ENCODE peak calls at places on chromosomes 12 and 14, in four cellular contexts. One of them, this sample, is unnamed.

GRCh38 chr12:124509300-124509675 is 58.1 kb downstream of the NCOR2 start:
- DNase-seq in right atrium auricular region: no peak
- DNase-seq in Peyer's patch: no peak
- DNase-seq in stomach: no peak
- DNase-seq in this sample: no peak

GRCh38 chr12:6277982-6278438 is 32.5 kb upstream of the PLEKHG6 start:
- DNase-seq in Peyer's patch: peak; percentile 31
- DNase-seq in stomach: peak; percentile 68
- DNase-seq in right atrium auricular region: no peak
- DNase-seq in this sample: no peak

GRCh38 chr14:88962356-88962755 is 137.9 kb downstream of the TTC8 start:
- DNase-seq in Peyer's patch: no peak
- DNase-seq in right atrium auricular region: no peak
- DNase-seq in stomach: no peak
- DNase-seq in this sample: no peak

GRCh38 chr12:92442782-92443181 is 260.0 kb upstream of the PLEKHG7 start:
- DNase-seq in stomach: no peak
- DNase-seq in Peyer's patch: no peak
- DNase-seq in right atrium auricular region: no peak
- DNase-seq in this sample: no peak

GRCh38 chr12:16604853-16605252 is 1.1 kb downstream of the LMO3 start:
- DNase-seq in Peyer's patch: no peak
- DNase-seq in stomach: no peak
- DNase-seq in right atrium auricular region: no peak
- DNase-seq in this sample: no peak

GRCh38 chr14:60753264-60754126 is 18.9 kb downstream of the MNAT1 start:
- DNase-seq in stomach: no peak
- DNase-seq in right atrium auricular region: no peak
- DNase-seq in Peyer's patch: peak; percentile 34
- DNase-seq in this sample: no peak

GRCh38 chr12:102427542-102427923 is 52.8 kb downstream of the IGF1 start:
- DNase-seq in right atrium auricular region: no peak
- DNase-seq in stomach: no peak
- DNase-seq in Peyer's patch: no peak
- DNase-seq in this sample: no peak

GRCh38 chr12:25135531-25136154 is 59.3 kb downstream of the DNAI7 start:
- DNase-seq in right atrium auricular region: no peak
- DNase-seq in Peyer's patch: no peak
- DNase-seq in stomach: no peak
- DNase-seq in this sample: peak; percentile 59

GRCh38 chr12:47079894-47080724 is at the start of gene AMIGO2:
- DNase-seq in Peyer's patch: peak; percentile 42
- DNase-seq in right atrium auricular region: peak; percentile 85
- DNase-seq in stomach: peak; percentile 36
- DNase-seq in this sample: peak; percentile 73

GRCh38 chr12:57620936-57621496 is 9.8 kb downstream of the ARHGEF25 start:
- DNase-seq in right atrium auricular region: no peak
- DNase-seq in stomach: no peak
- DNase-seq in Peyer's patch: no peak
- DNase-seq in this sample: peak; percentile 43

GRCh38 chr14:80992580-80992979 is 37.2 kb downstream of the TSHR start:
- DNase-seq in right atrium auricular region: no peak
- DNase-seq in Peyer's patch: no peak
- DNase-seq in stomach: no peak
- DNase-seq in this sample: no peak

GRCh38 chr14:50014809-50015208 is 101.6 kb downstream of the VCPKMT start:
- DNase-seq in stomach: no peak
- DNase-seq in right atrium auricular region: no peak
- DNase-seq in Peyer's patch: no peak
- DNase-seq in this sample: no peak

GRCh38 chr12:3537916-3538690 is 47.1 kb downstream of the PRMT8 start:
- DNase-seq in right atrium auricular region: no peak
- DNase-seq in Peyer's patch: no peak
- DNase-seq in stomach: no peak
- DNase-seq in this sample: no peak

GRCh38 chr14:91869556-91869955 is 2.2 kb upstream of the TC2N start:
- DNase-seq in Peyer's patch: no peak
- DNase-seq in stomach: no peak
- DNase-seq in right atrium auricular region: no peak
- DNase-seq in this sample: no peak

DNA sequence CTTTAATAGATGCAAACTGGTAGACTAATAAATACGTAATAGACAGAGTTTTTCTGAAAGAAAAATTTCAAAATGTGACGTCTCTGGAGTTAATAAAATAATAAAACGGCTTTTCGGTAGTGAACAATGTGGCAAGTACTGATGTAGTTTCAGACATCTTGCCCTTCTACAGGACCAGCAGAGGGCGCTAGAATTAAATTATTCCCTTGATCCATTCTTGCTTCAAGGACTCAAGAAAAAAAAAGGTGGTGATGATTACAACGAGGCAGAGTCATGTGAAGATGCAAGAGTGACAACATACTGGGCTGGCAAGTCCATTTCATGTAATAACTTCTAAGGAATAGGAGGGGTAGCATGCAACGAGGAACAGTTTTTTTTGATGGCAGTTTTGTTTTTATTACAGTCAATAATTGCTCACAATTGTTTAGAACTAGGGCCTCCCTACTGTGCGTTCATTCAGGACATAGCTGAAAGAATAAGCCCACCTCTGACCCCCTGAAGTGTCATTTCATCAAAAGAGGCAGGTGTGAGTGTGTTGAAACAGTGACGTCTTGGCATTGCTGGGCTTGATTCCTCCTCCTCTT is 101.0 kb upstream of the GZMB start:
- DNase-seq in Peyer's patch: no peak
- DNase-seq in right atrium auricular region: no peak
- DNase-seq in stomach: peak; percentile 30
- DNase-seq in this sample: no peak
- H3K27ac ChIP-seq in Peyer's patch: no peak overlapping the region
- H3K27ac ChIP-seq in right atrium auricular region: no peak overlapping the region
- H3K27ac ChIP-seq in stomach: no peak overlapping the region
- H3K27ac ChIP-seq in this sample: no peak overlapping the region

GRCh38 chr14:66758031-66758613 is 250.2 kb downstream of the GPHN start:
- DNase-seq in stomach: no peak
- DNase-seq in right atrium auricular region: no peak
- DNase-seq in Peyer's patch: no peak
- DNase-seq in this sample: no peak
- TF ChIP-seq CTCF in stomach: no peak
- TF ChIP-seq CTCF in right atrium auricular region: no peak
- TF ChIP-seq CTCF in Peyer's patch: no peak
- TF ChIP-seq CTCF in this sample: peak; percentile 15

GRCh38 chr12:50058743-50059312 is 1.4 kb downstream of the ASIC1 start:
- DNase-seq in right atrium auricular region: no peak
- DNase-seq in Peyer's patch: no peak
- DNase-seq in stomach: no peak
- DNase-seq in this sample: peak; percentile 47
- H3K4me3 ChIP-seq in right atrium auricular region: no peak overlapping the region
- H3K4me3 ChIP-seq in Peyer's patch: no peak overlapping the region
- H3K4me3 ChIP-seq in stomach: no peak overlapping the region
- H3K4me3 ChIP-seq in this sample: no peak overlapping the region

DNA sequence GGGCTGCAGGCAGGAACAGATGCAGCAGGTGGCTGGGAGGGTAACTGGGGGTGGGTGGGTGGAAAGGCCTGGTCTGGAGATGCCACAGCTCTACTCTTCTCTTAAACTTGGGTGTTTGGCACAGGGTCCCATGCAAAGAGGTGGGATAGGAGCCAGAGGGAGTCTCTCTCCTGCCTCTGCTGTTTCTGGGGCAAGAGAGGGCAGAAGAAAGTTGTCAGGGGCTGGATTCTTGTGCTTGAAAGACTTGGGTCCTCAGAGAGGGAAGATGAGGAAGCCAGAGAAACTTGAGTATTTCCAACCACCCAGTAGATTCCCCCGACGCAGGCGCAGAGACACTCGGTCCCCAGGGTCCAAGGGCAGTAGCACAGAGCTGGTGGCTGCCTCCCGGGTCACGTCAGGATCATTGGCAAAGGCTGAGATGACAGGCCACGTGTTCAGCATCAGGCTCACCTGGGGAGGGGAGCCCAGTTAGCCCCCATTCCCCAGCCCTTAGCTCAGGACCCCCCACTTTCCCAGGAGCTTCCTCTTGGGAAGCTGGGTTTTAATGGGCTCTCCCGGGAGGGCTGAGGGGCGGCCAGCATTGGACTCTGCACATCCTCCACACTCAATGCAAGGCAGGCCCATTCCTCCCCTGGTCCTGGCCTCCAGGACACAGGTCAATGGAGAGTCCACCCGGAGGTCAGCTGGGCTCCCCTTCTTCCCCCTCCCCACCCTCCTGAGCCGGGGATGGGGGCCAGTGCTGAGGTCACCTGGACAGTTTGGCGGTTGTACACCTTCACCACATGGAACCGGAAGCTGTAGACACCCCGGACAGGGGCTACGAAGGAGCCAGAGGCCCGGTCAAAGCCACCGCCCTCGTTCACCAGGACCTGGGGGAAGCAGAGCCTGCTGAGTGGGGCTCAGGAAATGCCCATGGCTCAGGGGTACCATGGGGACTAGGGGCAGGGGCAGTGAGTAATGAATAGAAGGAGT is 1.6 kb downstream of the CBLN3 start:
- DNase-seq in stomach: no peak
- DNase-seq in right atrium auricular region: no peak
- DNase-seq in Peyer's patch: no peak
- DNase-seq in this sample: no peak
- H3K27ac ChIP-seq in stomach: peak overlapping the region; percentile 98
- H3K27ac ChIP-seq in right atrium auricular region: no peak overlapping the region
- H3K27ac ChIP-seq in Peyer's patch: peak overlapping the region; percentile 99
- H3K27ac ChIP-seq in this sample: peak overlapping the region; percentile 72

GRCh38 chr12:45273717-45274271 is 57.9 kb downstream of the ANO6 start:
- DNase-seq in stomach: no peak
- DNase-seq in Peyer's patch: no peak
- DNase-seq in right atrium auricular region: peak; percentile 80
- DNase-seq in this sample: peak; percentile 68
- TF ChIP-seq CTCF in stomach: no peak
- TF ChIP-seq CTCF in Peyer's patch: no peak
- TF ChIP-seq CTCF in right atrium auricular region: no peak
- TF ChIP-seq CTCF in this sample: no peak

DNA sequence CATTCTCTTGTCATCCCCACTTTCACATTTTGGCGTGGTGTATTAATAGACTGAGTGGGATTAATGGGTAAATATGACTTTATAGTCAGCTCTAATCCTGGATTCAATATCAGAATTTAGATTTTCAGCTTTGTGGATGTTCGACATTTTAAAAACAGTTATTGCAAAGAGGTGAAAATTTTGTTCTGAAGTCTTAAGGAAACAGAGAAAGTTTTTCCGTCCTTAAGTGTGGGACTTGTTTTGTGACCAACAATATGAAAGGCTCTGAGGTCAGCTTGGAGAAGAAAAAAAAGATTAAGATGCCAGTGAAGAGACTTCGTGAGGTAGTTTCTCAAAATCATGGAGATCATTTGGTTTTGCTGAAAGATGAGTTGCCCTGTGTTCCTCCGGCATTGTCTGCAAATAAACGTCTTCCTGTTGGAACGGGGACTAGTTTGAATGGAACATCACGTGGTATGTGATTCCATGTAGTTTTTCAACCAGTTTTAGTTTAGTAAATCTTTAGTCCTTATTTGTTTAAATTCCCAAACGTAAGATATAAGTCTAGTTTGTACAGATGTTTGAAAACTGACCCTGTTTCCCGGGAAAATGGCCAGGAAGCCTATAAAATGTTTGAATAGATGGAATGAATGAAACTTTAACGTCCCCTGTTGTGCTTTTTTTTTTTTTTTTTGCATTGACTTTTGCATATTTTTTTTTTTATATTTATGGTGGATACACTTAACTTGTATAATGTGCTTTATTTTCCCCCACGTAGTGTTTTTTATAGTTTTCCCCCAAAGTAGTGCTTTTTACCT is 690 bp downstream of the KIAA0586 start:
- DNase-seq in stomach: no peak
- DNase-seq in Peyer's patch: no peak
- DNase-seq in right atrium auricular region: no peak
- DNase-seq in this sample: no peak
- H3K4me3 ChIP-seq in stomach: peak overlapping the region; percentile 91
- H3K4me3 ChIP-seq in Peyer's patch: peak overlapping the region; percentile 95
- H3K4me3 ChIP-seq in right atrium auricular region: peak overlapping the region; percentile 85
- H3K4me3 ChIP-seq in this sample: peak overlapping the region; percentile 92